ENCODE peak calls at places on chromosomes 5 and 9, in ten cellular contexts. Q, E, I, K, L, W, X, Y, R and S are unnamed samples.

GRCh38 chr9:27505744-27506161 is 18.3 kb upstream of the IFNK start:
- DNase-seq in Q (no peak), E (peak; percentile 12), I (no peak), K (no peak), L (no peak), W (no peak), X (no peak), Y (no peak), R (no peak), S (peak; percentile 68)

GRCh38 chr5:78667461-78668103 is 19.0 kb upstream of the LHFPL2 start:
- DNase-seq in Q (no peak), E (no peak), I (no peak), K (no peak), L (no peak), W (no peak), X (no peak), Y (peak; percentile 40), R (no peak), S (peak; percentile 34)

GRCh38 chr9:109497193-109498165 is 628 bp downstream of the PTPN3 start:
- DNase-seq in Q (no peak), E (peak; percentile 22), I (no peak), K (peak; percentile 72), L (peak; percentile 73), W (peak; percentile 25), X (no peak), Y (no peak), R (peak; percentile 65), S (peak; percentile 64)

GRCh38 chr9:105070176-105070575 is 142.2 kb upstream of the ABCA1 start:
- DNase-seq in Q (no peak), E (no peak), I (no peak), K (no peak), L (no peak), W (no peak), X (no peak), Y (peak; percentile 73), R (no peak), S (peak; percentile 45)

GRCh38 chr5:11903614-11904269 is 504 bp downstream of the CTNND2 start:
- DNase-seq in Q (peak; percentile 78), E (peak; percentile 42), I (peak; percentile 59), K (peak; percentile 89), L (peak; percentile 74), W (peak; percentile 10), X (peak; percentile 2), Y (peak; percentile 13), R (no peak), S (peak; percentile 21)

GRCh38 chr5:43040287-43041098 is at the start of gene ANXA2R:
- DNase-seq in Q (peak; percentile 95), E (peak; percentile 29), I (peak; percentile 91), K (peak; percentile 100), L (peak; percentile 39), W (peak; percentile 95), X (peak; percentile 97), Y (peak; percentile 97), R (no peak), S (peak; percentile 97)

GRCh38 chr5:166562246-166562645 is 1729.2 kb upstream of the WWC1 start:
- DNase-seq in Q (no peak), E (no peak), I (no peak), K (no peak), L (no peak), W (no peak), X (no peak), Y (peak; percentile 43), R (no peak), S (no peak)

GRCh38 chr9:120107138-120107537 is 472.8 kb downstream of the CDK5RAP2 start:
- DNase-seq in Q (no peak), E (no peak), I (no peak), K (no peak), L (no peak), W (no peak), X (no peak), Y (no peak), R (no peak), S (no peak)

GRCh38 chr5:2131196-2131595 is 248.5 kb upstream of the IRX4 start:
- DNase-seq in Q (no peak), E (no peak), I (no peak), K (no peak), L (no peak), W (no peak), X (no peak), Y (no peak), R (no peak), S (no peak)

GRCh38 chr5:179379321-179379890 is 34.1 kb upstream of the ADAMTS2 start:
- DNase-seq in Q (no peak), E (no peak), I (no peak), K (no peak), L (no peak), W (no peak), X (no peak), Y (no peak), R (no peak), S (no peak)

GRCh38 chr9:137028281-137029057 is 432 bp upstream of the ABCA2 start:
- DNase-seq in Q (peak; percentile 63), E (peak; percentile 93), I (peak; percentile 78), K (peak; percentile 70), L (peak; percentile 85), W (no peak), X (peak; percentile 72), Y (peak; percentile 35), R (peak; percentile 83), S (peak; percentile 59)

GRCh38 chr5:144144956-144145751 is 25.3 kb downstream of the YIPF5 start:
- DNase-seq in Q (peak; percentile 1), E (no peak), I (no peak), K (peak; percentile 26), L (no peak), W (no peak), X (no peak), Y (no peak), R (no peak), S (no peak)

GRCh38 chr9:133463234-133463863 is 3.6 kb downstream of the CACFD1 start:
- DNase-seq in Q (peak; percentile 63), E (no peak), I (no peak), K (peak; percentile 21), L (peak; percentile 49), W (no peak), X (no peak), Y (no peak), R (peak; percentile 80), S (no peak)

GRCh38 chr5:78899922-78900362 is 85.2 kb downstream of the ARSB start:
- DNase-seq in Q (no peak), E (peak; percentile 54), I (no peak), K (peak; percentile 27), L (peak; percentile 65), W (peak; percentile 42), X (peak; percentile 43), Y (peak; percentile 60), R (no peak), S (peak; percentile 57)

GRCh38 chr5:149452665-149453617 is 73.8 kb upstream of the IL17B start:
- DNase-seq in Q (no peak), E (peak; percentile 95), I (no peak), K (no peak), L (peak; percentile 80), W (peak; percentile 96), X (no peak), Y (peak; percentile 97), R (no peak), S (peak; percentile 95)

GRCh38 chr5:143052967-143053682 is 282.9 kb downstream of the ARHGAP26 start:
- DNase-seq in Q (no peak), E (no peak), I (no peak), K (no peak), L (no peak), W (no peak), X (peak; percentile 19), Y (no peak), R (no peak), S (no peak)

GRCh38 chr5:2369178-2369577 is 382.3 kb downstream of the IRX2 start:
- DNase-seq in Q (no peak), E (no peak), I (no peak), K (no peak), L (no peak), W (no peak), X (no peak), Y (no peak), R (no peak), S (no peak)

GRCh38 chr5:151569132-151570046 is 21.7 kb downstream of the FAT2 start:
- DNase-seq in Q (no peak), E (no peak), I (no peak), K (no peak), L (no peak), W (no peak), X (peak; percentile 50), Y (no peak), R (no peak), S (peak; percentile 10)

GRCh38 chr9:137297060-137297664 is 4.9 kb downstream of the NRARP start:
- DNase-seq in Q (no peak), E (no peak), I (no peak), K (peak; percentile 19), L (no peak), W (no peak), X (no peak), Y (no peak), R (no peak), S (no peak)

GRCh38 chr5:134493461-134494055 is 31.9 kb upstream of the JADE2 start:
- DNase-seq in Q (no peak), E (no peak), I (no peak), K (no peak), L (no peak), W (no peak), X (no peak), Y (no peak), R (no peak), S (no peak)

GRCh38 chr5:171453988-171454387 is 34.5 kb downstream of the FGF18 start:
- DNase-seq in Q (no peak), E (no peak), I (no peak), K (no peak), L (no peak), W (no peak), X (no peak), Y (no peak), R (no peak), S (no peak)

GRCh38 chr9:129867138-129868032 is 32.1 kb downstream of the USP20 start:
- DNase-seq in Q (no peak), E (no peak), I (no peak), K (no peak), L (peak; percentile 54), W (no peak), X (peak; percentile 77), Y (no peak), R (no peak), S (no peak)

GRCh38 chr5:88964831-88965230 is 81.8 kb upstream of the MEF2C start:
- DNase-seq in Q (no peak), E (no peak), I (no peak), K (no peak), L (no peak), W (no peak), X (no peak), Y (no peak), R (no peak), S (no peak)